ENCODE peak calls at places on chromosomes 1 and 21, in seven cellular contexts. Y is AG09309, B is WTC11, G is bronchial epithelial cell, J is NCI-H1092, Q is NCI-H1105 treated with DMSO at 0.1 percent for 48 hours, X is ureter. S is an unnamed sample.

GRCh38 chr21:35367558-35367957 is 318.5 kb upstream of the RUNX1 start:
- DNase-seq in Y (no peak), B (no peak), G (no peak), J (peak; percentile 66), Q (peak; percentile 76), X (no peak), S (no peak)

GRCh38 chr1:64122588-64122987 is 80.8 kb upstream of the UBE2U start:
- DNase-seq in Y (no peak), B (no peak), G (no peak), J (no peak), Q (no peak), X (no peak), S (no peak)

GRCh38 chr1:115648717-115649691 is 7.2 kb downstream of the VANGL1 start:
- DNase-seq in Y (no peak), B (no peak), G (peak; percentile 69), J (no peak), Q (no peak), X (no peak), S (no peak)

GRCh38 chr1:62841587-62842169 is 57.7 kb downstream of the ATG4C start:
- DNase-seq in Y (peak; percentile 20), B (no peak), G (peak; percentile 65), J (peak; percentile 4), Q (peak; percentile 78), X (peak; percentile 45), S (peak; percentile 14)

GRCh38 chr21:42025392-42026071 is 15.4 kb upstream of the ZBTB21 start:
- DNase-seq in Y (peak; percentile 75), B (no peak), G (no peak), J (no peak), Q (no peak), X (no peak), S (peak; percentile 67)

GRCh38 chr1:75985827-75986226 is 53.6 kb upstream of the ASB17 start:
- DNase-seq in Y (no peak), B (no peak), G (peak; percentile 72), J (no peak), Q (no peak), X (no peak), S (no peak)

GRCh38 chr1:233635765-233636502 is 22.0 kb downstream of the KCNK1 start:
- DNase-seq in Y (peak; percentile 20), B (peak; percentile 35), G (peak; percentile 52), J (no peak), Q (no peak), X (no peak), S (peak; percentile 26)

GRCh38 chr1:164092603-164093353 is 466.2 kb upstream of the PBX1 start:
- DNase-seq in Y (no peak), B (peak; percentile 29), G (no peak), J (no peak), Q (no peak), X (no peak), S (no peak)

GRCh38 chr21:20730421-20730820 is 267.8 kb upstream of the NCAM2 start:
- DNase-seq in Y (no peak), B (no peak), G (no peak), J (no peak), Q (no peak), X (no peak), S (no peak)

GRCh38 chr1:66585002-66585401 is 51.0 kb downstream of the SGIP1 start:
- DNase-seq in Y (no peak), B (no peak), G (no peak), J (no peak), Q (no peak), X (no peak), S (no peak)

GRCh38 chr21:41927727-41928409 is 25.9 kb downstream of the C2CD2 start:
- DNase-seq in Y (no peak), B (no peak), G (no peak), J (no peak), Q (no peak), X (no peak), S (no peak)

GRCh38 chr1:99590578-99591209 is 55.2 kb upstream of the PALMD start:
- DNase-seq in Y (peak; percentile 71), B (no peak), G (peak; percentile 91), J (no peak), Q (peak; percentile 51), X (no peak), S (peak; percentile 45)

GRCh38 chr1:10646347-10646861 is 150.0 kb downstream of the CASZ1 start:
- DNase-seq in Y (no peak), B (no peak), G (peak; percentile 91), J (no peak), Q (no peak), X (no peak), S (no peak)

GRCh38 chr1:14778882-14779594 is 180.6 kb downstream of the KAZN start:
- DNase-seq in Y (no peak), B (peak; percentile 85), G (no peak), J (no peak), Q (peak; percentile 29), X (no peak), S (no peak)

GRCh38 chr1:93690921-93691789 is 9.5 kb upstream of the BCAR3 start:
- DNase-seq in Y (no peak), B (peak; percentile 25), G (no peak), J (no peak), Q (no peak), X (no peak), S (no peak)

GRCh38 chr1:1895456-1896333 is 4.8 kb upstream of the GNB1 start:
- DNase-seq in Y (no peak), B (no peak), G (no peak), J (no peak), Q (no peak), X (no peak), S (no peak)

GRCh38 chr21:36415375-36415774 is 30.2 kb downstream of the CHAF1B start:
- DNase-seq in Y (no peak), B (no peak), G (no peak), J (no peak), Q (no peak), X (no peak), S (no peak)

GRCh38 chr1:17201201-17202021 is 3.5 kb upstream of the PADI1 start:
- DNase-seq in Y (no peak), B (peak; percentile 13), G (no peak), J (no peak), Q (no peak), X (no peak), S (no peak)

GRCh38 chr1:63408331-63408730 is 40.9 kb downstream of the ALG6 start:
- DNase-seq in Y (no peak), B (no peak), G (no peak), J (no peak), Q (no peak), X (no peak), S (no peak)

GRCh38 chr21:33642896-33643657 is 776 bp downstream of the ITSN1 start:
- DNase-seq in Y (no peak), B (peak; percentile 60), G (peak; percentile 30), J (no peak), Q (no peak), X (no peak), S (no peak)

GRCh38 chr21:25191141-25191540 is 416.1 kb downstream of the MRPL39 start:
- DNase-seq in Y (no peak), B (no peak), G (no peak), J (no peak), Q (no peak), X (no peak), S (no peak)

GRCh38 chr1:2468041-2468472 is 8.0 kb upstream of the PLCH2 start:
- DNase-seq in Y (no peak), B (peak; percentile 76), G (no peak), J (no peak), Q (no peak), X (no peak), S (no peak)

GRCh38 chr1:18530567-18531502 is 50.1 kb downstream of the KLHDC7A start:
- DNase-seq in Y (no peak), B (peak; percentile 43), G (peak; percentile 9), J (no peak), Q (no peak), X (no peak), S (no peak)

GRCh38 chr1:66250075-66250474 is 283.9 kb upstream of the SGIP1 start:
- DNase-seq in Y (no peak), B (no peak), G (no peak), J (no peak), Q (no peak), X (no peak), S (no peak)

GRCh38 chr1:69700770-69701169 is 133.0 kb downstream of the LRRC7 start:
- DNase-seq in Y (no peak), B (peak; percentile 53), G (peak; percentile 37), J (no peak), Q (no peak), X (no peak), S (no peak)

GRCh38 chr1:53697671-53698380 is 41.1 kb downstream of the GLIS1 start:
- DNase-seq in Y (peak; percentile 35), B (no peak), G (no peak), J (no peak), Q (no peak), X (no peak), S (peak; percentile 74)

GRCh38 chr21:29384608-29385359 is 86.1 kb downstream of the BACH1 start:
- DNase-seq in Y (no peak), B (no peak), G (no peak), J (no peak), Q (no peak), X (no peak), S (no peak)

GRCh38 chr1:221097479-221098281 is 218.4 kb downstream of the HLX start:
- DNase-seq in Y (peak; percentile 100), B (no peak), G (no peak), J (no peak), Q (no peak), X (no peak), S (peak; percentile 98)

GRCh38 chr1:150973826-150974579 is 632 bp downstream of the CERS2 start:
- DNase-seq in Y (no peak), B (peak; percentile 39), G (peak; percentile 27), J (peak; percentile 55), Q (peak; percentile 47), X (no peak), S (no peak)

GRCh38 chr1:40620586-40620985 is 44.9 kb downstream of the RIMS3 start:
- DNase-seq in Y (no peak), B (no peak), G (no peak), J (no peak), Q (no peak), X (no peak), S (no peak)

GRCh38 chr1:56710646-56711045 is 65.5 kb downstream of the PRKAA2 start:
- DNase-seq in Y (peak; percentile 47), B (no peak), G (peak; percentile 87), J (no peak), Q (no peak), X (no peak), S (peak; percentile 43)